ENCODE peak calls at places on chromosomes 11 and 22, in ten cellular contexts. D is astrocyte of the spinal cord, G is epithelial cell of proximal tubule, C is LNCaP clone FGC, J is mammary epithelial cell, N is cardiac fibroblast, P is nephron progenitor cell, M is OCI-LY7, Y is pancreas, V is heart right ventricle. S is an unnamed sample.

GRCh38 chr11:35944503-35945136 is 758 bp downstream of the LDLRAD3 start:
- DNase-seq in D (no peak), M (no peak), J (peak; percentile 2), N (no peak), C (no peak), V (no peak), Y (no peak), P (peak; percentile 28), G (no peak), S (peak; percentile 24)

GRCh38 chr11:86167499-86168161 is 76.9 kb upstream of the EED start:
- DNase-seq in Y (no peak), M (no peak), P (no peak), C (peak; percentile 79), N (peak; percentile 67), D (no peak), V (no peak), G (no peak), J (no peak), S (peak; percentile 67)

GRCh38 chr11:76152086-76152658 is 54.1 kb downstream of the WNT11 start:
- DNase-seq in V (peak; percentile 93), J (peak; percentile 66), G (no peak), N (peak; percentile 87), Y (peak; percentile 90), P (peak; percentile 84), M (peak; percentile 76), C (no peak), D (peak; percentile 75), S (peak; percentile 81)

GRCh38 chr11:118260353-118260752 is 3.7 kb downstream of the MPZL2 start:
- DNase-seq in M (no peak), V (no peak), P (no peak), D (no peak), C (no peak), Y (no peak), G (no peak), N (no peak), J (no peak), S (no peak)

GRCh38 chr22:31891366-31892079 is 52.8 kb upstream of the YWHAH start:
- DNase-seq in V (no peak), J (no peak), Y (no peak), C (peak; percentile 40), M (no peak), G (peak; percentile 6), N (no peak), P (no peak), D (peak; percentile 72), S (no peak)

GRCh38 chr11:19766206-19766605 is 53.6 kb downstream of the NAV2 start:
- DNase-seq in Y (no peak), N (peak; percentile 43), C (no peak), D (peak; percentile 32), P (peak; percentile 12), V (no peak), M (no peak), J (no peak), G (no peak), S (no peak)

GRCh38 chr22:26845016-26845728 is 187.8 kb downstream of the MIAT start:
- DNase-seq in V (no peak), Y (no peak), N (no peak), G (no peak), P (no peak), M (no peak), J (no peak), C (no peak), D (peak; percentile 3), S (no peak)

GRCh38 chr11:68831124-68831523 is 10.6 kb downstream of the CPT1A start:
- DNase-seq in M (no peak), D (no peak), N (no peak), V (no peak), G (no peak), C (peak; percentile 80), J (no peak), P (no peak), Y (peak; percentile 46), S (no peak)

GRCh38 chr22:23251445-23252093 is 71.3 kb downstream of the BCR start:
- DNase-seq in J (peak; percentile 46), C (no peak), G (no peak), D (no peak), Y (peak; percentile 60), V (no peak), N (peak; percentile 50), M (no peak), P (no peak), S (peak; percentile 51)

GRCh38 chr22:19207902-19208283 is 29.4 kb upstream of the SLC25A1 start:
- DNase-seq in J (no peak), N (no peak), P (no peak), C (no peak), D (no peak), M (no peak), V (no peak), Y (no peak), G (no peak), S (no peak)

GRCh38 chr11:122850076-122850631 is 11.9 kb downstream of the CRTAM start:
- DNase-seq in P (peak; percentile 20), N (peak; percentile 52), V (no peak), G (no peak), D (peak; percentile 87), Y (no peak), M (no peak), J (no peak), C (no peak), S (peak; percentile 13)

DNA sequence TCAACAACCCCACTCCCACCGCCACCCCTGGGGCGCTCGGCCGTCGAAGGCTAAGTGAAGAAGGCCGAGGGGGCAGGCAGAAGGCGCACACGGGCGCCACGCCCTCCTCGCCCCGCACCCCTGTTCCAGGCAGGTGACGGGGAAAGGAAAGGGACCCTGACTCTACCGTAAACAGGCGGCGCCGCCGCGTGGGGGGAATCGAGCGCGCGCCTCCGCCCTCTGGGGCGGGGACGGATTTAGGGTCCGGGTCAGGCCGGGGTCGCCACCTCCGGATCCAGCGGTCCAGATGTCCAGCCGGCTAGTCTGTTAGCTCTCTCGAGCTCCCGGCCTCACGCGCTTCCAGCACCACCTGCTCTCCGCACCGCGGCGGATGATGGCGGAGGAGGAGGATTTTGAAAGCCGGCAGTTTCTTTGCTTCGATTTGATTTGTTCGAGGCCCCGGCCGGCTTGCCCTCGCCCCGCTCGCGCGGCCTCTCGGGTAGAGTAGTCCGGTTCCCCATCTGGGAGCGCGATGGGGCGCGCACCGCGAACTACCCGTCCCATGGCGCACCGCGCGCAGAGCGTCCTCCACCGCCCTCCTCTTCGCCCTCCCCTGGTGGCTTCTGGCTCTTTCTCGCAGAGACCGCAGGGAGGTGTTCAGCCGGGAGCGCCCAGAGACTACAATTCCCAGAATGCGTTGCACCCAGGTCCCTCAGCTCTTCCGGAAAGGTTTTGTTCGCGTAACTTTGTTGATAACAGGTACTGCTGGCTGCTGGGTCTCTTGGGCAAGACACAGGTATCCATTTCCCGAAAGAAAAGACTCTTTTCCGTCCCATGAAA is at the start of gene RANGAP1:
- DNase-seq in Y (peak; percentile 99), P (peak; percentile 96), V (peak; percentile 98), N (peak; percentile 98), M (peak; percentile 99), G (peak; percentile 86), C (peak; percentile 97), J (peak; percentile 99), D (peak; percentile 99), S (peak; percentile 99)
- TF ChIP-seq CTCF in Y (peak; percentile 4), P (no peak), V (no peak), N (peak; percentile 19), M (no peak), G (peak; percentile 22), C (no peak), J (peak; percentile 36), D (peak; percentile 22), S (no peak)

DNA sequence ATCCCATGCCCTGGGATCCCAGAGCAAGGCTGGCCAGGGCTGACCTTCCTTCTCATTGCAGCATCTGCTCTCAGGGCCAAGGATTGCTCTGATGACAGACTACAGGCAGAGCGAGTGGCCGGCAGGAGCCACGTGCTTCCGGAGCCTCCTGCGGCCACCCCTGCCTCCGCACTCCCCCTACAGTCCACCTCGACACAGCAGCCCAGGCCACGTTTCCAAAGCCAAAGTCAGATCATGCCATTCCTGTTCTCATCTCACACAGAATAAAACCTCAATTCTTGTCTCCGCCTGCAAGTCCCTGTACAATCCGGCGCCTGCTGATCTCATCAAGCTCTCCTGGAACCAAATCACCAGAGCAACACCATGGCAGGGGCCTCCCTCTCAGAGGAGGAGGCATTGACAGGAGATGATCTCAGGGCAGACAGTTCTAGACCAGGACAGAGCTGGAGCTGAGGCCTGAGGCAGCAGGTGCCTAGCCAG is 20.9 kb upstream of the UPK3A start:
- DNase-seq in P (peak; percentile 70), C (no peak), G (no peak), M (peak; percentile 65), D (peak; percentile 64), Y (peak; percentile 81), J (peak; percentile 91), V (peak; percentile 71), N (peak; percentile 79), S (peak; percentile 75)
- TF ChIP-seq CTCF in P (peak; percentile 56), C (no peak), G (peak; percentile 61), M (peak; percentile 64), D (peak; percentile 87), Y (peak; percentile 63), J (peak; percentile 89), V (peak; percentile 76), N (peak; percentile 94), S (peak; percentile 63)

DNA sequence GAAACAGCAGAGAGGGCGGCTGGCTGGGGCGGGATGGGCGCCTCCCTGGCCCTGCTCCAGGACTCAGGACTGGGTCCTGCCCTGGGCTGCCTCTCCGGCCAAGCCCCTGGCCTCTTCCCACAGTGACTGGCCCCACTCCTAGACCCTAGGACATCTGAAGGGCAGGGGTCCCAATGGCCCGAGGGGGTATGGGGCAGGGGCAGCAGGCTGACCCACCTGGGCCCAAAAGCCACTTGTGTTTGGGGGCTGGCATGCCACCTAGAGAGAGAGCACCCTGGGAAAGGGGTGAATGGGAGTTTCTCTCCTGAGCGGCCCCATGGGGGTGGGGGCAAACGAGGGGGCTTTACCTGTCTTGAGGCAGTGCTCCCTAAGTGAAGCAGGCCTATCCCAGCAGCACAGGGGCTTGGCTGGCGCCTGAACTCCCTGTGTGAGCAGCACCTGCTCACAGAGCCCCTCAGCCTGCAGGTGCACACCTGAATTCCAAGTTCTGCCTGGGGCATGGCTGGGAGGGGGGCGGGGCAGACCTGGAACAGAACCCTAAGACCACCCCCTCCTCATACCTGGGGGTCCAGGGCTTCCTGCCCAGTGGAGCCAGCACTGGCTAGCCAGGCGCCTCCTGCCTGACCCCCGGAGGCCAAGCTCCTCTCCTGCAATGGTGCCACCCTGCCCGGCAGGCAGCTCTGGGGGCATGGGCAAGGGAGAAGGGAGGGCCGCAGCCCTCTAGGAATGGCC is 16.9 kb downstream of the DUSP8 start:
- DNase-seq in D (no peak), P (no peak), J (no peak), N (no peak), V (no peak), M (no peak), Y (no peak), C (no peak), G (no peak), S (no peak)
- TF ChIP-seq CTCF in D (no peak), P (no peak), J (no peak), N (no peak), V (no peak), M (no peak), Y (no peak), C (no peak), G (no peak), S (no peak)

DNA sequence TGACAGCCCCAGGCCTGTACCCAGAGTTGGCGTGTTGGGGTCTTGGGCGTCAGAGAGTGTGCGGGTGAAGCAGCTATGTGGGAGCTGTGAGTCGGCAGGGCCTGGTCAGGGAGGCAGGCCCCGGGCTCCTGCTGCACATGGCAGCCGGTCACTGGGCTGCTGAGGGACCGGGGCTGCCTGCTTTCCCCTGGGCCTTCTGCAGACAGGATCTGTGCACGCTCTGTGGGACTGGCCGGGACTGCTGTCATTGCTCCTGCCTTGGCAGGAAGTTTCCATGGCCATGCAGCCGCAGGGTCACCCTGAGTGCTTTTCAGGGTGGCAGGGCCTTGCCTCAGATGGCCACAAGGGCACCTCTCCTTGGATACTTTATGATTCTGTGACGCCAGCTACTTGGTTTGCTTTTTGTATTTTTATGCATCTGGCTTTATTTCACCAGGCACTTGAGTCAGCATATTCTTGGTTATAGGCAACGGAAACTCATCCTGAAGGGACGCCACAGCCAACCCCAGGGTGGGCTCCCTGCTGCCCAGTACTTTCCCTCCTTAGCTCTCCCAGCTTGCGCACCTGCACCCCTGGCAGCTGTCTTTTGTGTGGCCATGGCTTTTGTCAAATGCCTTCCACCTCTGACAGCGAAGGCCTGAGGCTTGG is 52.5 kb downstream of the AP2A2 start:
- DNase-seq in M (no peak), V (no peak), C (no peak), G (no peak), J (no peak), Y (no peak), N (no peak), P (no peak), D (no peak), S (no peak)
- TF ChIP-seq CTCF in M (no peak), V (no peak), C (no peak), G (no peak), J (no peak), Y (no peak), N (no peak), P (no peak), D (no peak), S (no peak)

S was measured in MCF 10A.